ENCODE peak calls at places on chromosomes 4 and X, in five cellular contexts. N is natural killer cell treated with Interleukin-12 subunit alpha and Interleukin-12 subunit beta and Interleukin-15 and Interleukin-18, amount 100 ng/mL, for 72 hours; A is posterior vena cava; L is brain microvascular endothelial cell; J is AG09309. S is an unnamed sample.

GRCh38 chrX:331145-331771 is 12.7 kb upstream of the GTPBP6 start:
- DNase-seq in N (no peak), J (no peak), A (peak; percentile 85), L (peak; percentile 35), S (peak; percentile 77)

GRCh38 chrX:7216981-7217587 is 69.1 kb upstream of the PUDP start:
- DNase-seq in L (no peak), J (no peak), N (no peak), A (no peak), S (no peak)

GRCh38 chr4:151251922-151252321 is 25.0 kb upstream of the PRSS48 start:
- DNase-seq in J (no peak), L (no peak), A (no peak), N (no peak), S (no peak)

GRCh38 chr4:15109583-15109982 is 107.3 kb downstream of the CPEB2 start:
- DNase-seq in N (no peak), J (no peak), A (no peak), L (no peak), S (no peak)

GRCh38 chr4:172515266-172515879 is 653.2 kb upstream of the GALNT7 start:
- DNase-seq in A (no peak), N (no peak), L (peak; percentile 78), J (no peak), S (peak; percentile 12)

GRCh38 chr4:26723216-26723615 is 137.4 kb upstream of the STIM2 start:
- DNase-seq in N (peak; percentile 62), A (no peak), J (no peak), L (no peak), S (no peak)

GRCh38 chr4:77434299-77435092 is 171.1 kb upstream of the CXCL13 start:
- DNase-seq in J (no peak), N (no peak), A (peak; percentile 90), L (no peak), S (no peak)

GRCh38 chrX:137915466-137915865 is 349.5 kb downstream of the ZIC3 start:
- DNase-seq in L (no peak), J (no peak), A (no peak), N (no peak), S (no peak)

GRCh38 chr4:23921447-23921845 is 31.6 kb upstream of the PPARGC1A start:
- DNase-seq in L (no peak), N (no peak), A (no peak), J (no peak), S (no peak)

GRCh38 chr4:6252051-6252450 is 17.6 kb upstream of the WFS1 start:
- DNase-seq in L (no peak), J (no peak), N (no peak), A (peak; percentile 68), S (no peak)

S was measured in retina.